ENCODE peak calls at places on chromosomes 3 and 15, in six cellular contexts. L is foreskin fibroblast, I is left ventricle myocardium inferior, E is PC-3, C is stomach, V is body of pancreas. M is an unnamed sample.

GRCh38 chr3:23402728-23403505 is 199.8 kb downstream of the UBE2E2 start:
- DNase-seq in L (no peak), I (no peak), E (peak), C (no peak), V (no peak), M (no peak)

GRCh38 chr15:35115155-35115725 is 30.1 kb upstream of the NANOGP8 start:
- DNase-seq in L (peak), I (no peak), E (no peak), C (no peak), V (peak), M (no peak)

GRCh38 chr3:9078561-9079240 is 115.4 kb upstream of the RAD18 start:
- DNase-seq in L (no peak), I (no peak), E (peak), C (no peak), V (no peak), M (no peak)

GRCh38 chr3:65995030-65995429 is 43.7 kb downstream of the MAGI1 start:
- DNase-seq in L (peak), I (no peak), E (peak), C (no peak), V (no peak), M (no peak)

GRCh38 chr3:264394-265156 is 68.0 kb downstream of the CHL1 start:
- DNase-seq in L (no peak), I (no peak), E (peak), C (no peak), V (peak), M (peak)

GRCh38 chr3:170749185-170749584 is 120.8 kb downstream of the RPL22L1 start:
- DNase-seq in L (no peak), I (no peak), E (no peak), C (no peak), V (no peak), M (no peak)

GRCh38 chr3:120094776-120095225 is 554 bp upstream of the GSK3B start:
- DNase-seq in L (peak), I (peak), E (peak), C (peak), V (peak), M (peak)

GRCh38 chr3:9402410-9403228 is 5.2 kb downstream of the SETD5 start:
- DNase-seq in L (no peak), I (no peak), E (no peak), C (peak), V (peak), M (peak)

GRCh38 chr3:176352716-176353334 is 844.5 kb downstream of the TBL1XR1 start:
- DNase-seq in L (no peak), I (no peak), E (no peak), C (no peak), V (no peak), M (no peak)

GRCh38 chr3:136751259-136752045 is 726 bp downstream of the STAG1 start:
- DNase-seq in L (peak), I (peak), E (peak), C (peak), V (peak), M (peak)

GRCh38 chr3:129613205-129613740 is 6.8 kb upstream of the PLXND1 start:
- DNase-seq in L (no peak), I (peak), E (no peak), C (no peak), V (no peak), M (no peak)

GRCh38 chr15:41690636-41691035 is 30.4 kb downstream of the MGA start:
- DNase-seq in L (no peak), I (no peak), E (no peak), C (no peak), V (no peak), M (no peak)

GRCh38 chr3:98115717-98116116 is 14.8 kb upstream of the OR5H1 start:
- DNase-seq in L (no peak), I (no peak), E (no peak), C (no peak), V (no peak), M (no peak)

GRCh38 chr3:96959902-96960596 is 145.7 kb downstream of the EPHA6 start:
- DNase-seq in L (no peak), I (no peak), E (peak), C (no peak), V (no peak), M (no peak)

GRCh38 chr3:169134194-169134593 is 529.3 kb downstream of the MECOM start:
- DNase-seq in L (no peak), I (no peak), E (peak), C (no peak), V (no peak), M (no peak)

GRCh38 chr3:67384790-67385397 is 269.5 kb downstream of the SUCLG2 start:
- DNase-seq in L (peak), I (no peak), E (peak), C (peak), V (peak), M (peak)

GRCh38 chr3:130963878-130964277 is 62.7 kb downstream of the ASTE1 start:
- DNase-seq in L (peak), I (no peak), E (peak), C (no peak), V (no peak), M (peak)

GRCh38 chr15:65791335-65792129 is 561 bp downstream of the DENND4A start:
- DNase-seq in L (peak), I (peak), E (peak), C (peak), V (peak), M (peak)

GRCh38 chr3:17195192-17195611 is 310.4 kb downstream of the PLCL2 start:
- DNase-seq in L (peak), I (no peak), E (no peak), C (no peak), V (peak), M (no peak)

GRCh38 chr3:55163421-55163820 is 235.6 kb upstream of the LRTM1 start:
- DNase-seq in L (no peak), I (no peak), E (no peak), C (no peak), V (no peak), M (no peak)

GRCh38 chr3:97917813-97918536 is 54.3 kb downstream of the RIOX2 start:
- DNase-seq in L (peak), I (no peak), E (no peak), C (no peak), V (no peak), M (no peak)

GRCh38 chr3:1091276-1091675 is 1.5 kb upstream of the CNTN6 start:
- DNase-seq in L (no peak), I (no peak), E (no peak), C (no peak), V (no peak), M (no peak)

GRCh38 chr15:91924842-91925495 is 71.5 kb downstream of the SLCO3A1 start:
- DNase-seq in L (no peak), I (no peak), E (no peak), C (no peak), V (no peak), M (no peak)

GRCh38 chr3:50573566-50574279 is 4.4 kb downstream of the HEMK1 start:
- DNase-seq in L (no peak), I (no peak), E (no peak), C (no peak), V (no peak), M (no peak)

GRCh38 chr3:18499256-18499655 is 74.1 kb upstream of the SATB1 start:
- DNase-seq in L (no peak), I (no peak), E (no peak), C (no peak), V (no peak), M (no peak)

GRCh38 chr3:157130881-157131251 is 29.1 kb downstream of the CCNL1 start:
- DNase-seq in L (no peak), I (no peak), E (no peak), C (no peak), V (peak), M (no peak)

GRCh38 chr15:49366496-49366895 is 56.5 kb upstream of the FGF7 start:
- DNase-seq in L (no peak), I (no peak), E (no peak), C (no peak), V (no peak), M (no peak)

GRCh38 chr15:55394694-55395093 is 13.5 kb downstream of the CCPG1 start:
- DNase-seq in L (no peak), I (no peak), E (no peak), C (no peak), V (no peak), M (no peak)

GRCh38 chr3:139423232-139423631 is 33.8 kb upstream of the COPB2 start:
- DNase-seq in L (no peak), I (no peak), E (no peak), C (no peak), V (no peak), M (no peak)

GRCh38 chr3:9649791-9650521 is 651 bp downstream of the MTMR14 start:
- DNase-seq in L (no peak), I (no peak), E (no peak), C (no peak), V (peak), M (no peak)

GRCh38 chr3:125622381-125622788 is 27.1 kb upstream of the OSBPL11 start:
- DNase-seq in L (no peak), I (peak), E (no peak), C (no peak), V (peak), M (no peak)

DNA sequence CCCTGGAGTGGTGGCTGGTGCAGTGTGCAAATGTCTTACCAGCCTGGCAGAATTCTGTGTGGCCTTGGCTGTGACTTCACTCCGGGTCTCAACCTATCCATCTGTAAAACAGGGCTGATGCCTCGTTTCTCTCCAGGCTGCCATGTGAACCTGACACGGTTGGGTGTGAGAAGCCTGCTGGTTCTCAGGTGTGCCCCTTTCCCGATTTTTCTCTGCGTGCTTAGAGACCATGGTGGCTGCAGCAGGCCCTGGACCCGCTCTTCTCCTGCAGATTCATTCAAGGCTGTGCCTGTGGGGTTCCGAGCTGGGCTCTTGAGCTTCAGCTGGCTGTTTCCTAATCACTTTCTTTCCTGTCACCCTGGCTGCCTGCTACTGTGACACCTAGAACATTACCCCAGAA is 38.9 kb downstream of the EEFSEC start:
- DNase-seq in L (no peak), I (no peak), E (no peak), C (no peak), V (no peak), M (no peak)
- TF ChIP-seq CTCF in L (no peak), I (no peak), E (no peak), C (no peak), V (no peak), M (no peak)

GRCh38 chr15:81095690-81096365 is 38.2 kb upstream of the CFAP161 start:
- DNase-seq in L (no peak), I (no peak), E (no peak), C (no peak), V (no peak), M (no peak)

GRCh38 chr15:81088496-81088895 is 45.6 kb upstream of the CFAP161 start:
- DNase-seq in L (no peak), I (no peak), E (no peak), C (no peak), V (no peak), M (no peak)

GRCh38 chr15:81093961-81094360 is 40.1 kb upstream of the CFAP161 start:
- DNase-seq in L (no peak), I (no peak), E (no peak), C (no peak), V (no peak), M (no peak)

GRCh38 chr15:81092559-81092902 is 41.5 kb upstream of the CFAP161 start:
- DNase-seq in L (no peak), I (peak), E (no peak), C (no peak), V (peak), M (no peak)

GRCh38 chr15:81091889-81092558 is 42.0 kb upstream of the CFAP161 start:
- DNase-seq in L (peak), I (no peak), E (peak), C (no peak), V (peak), M (no peak)
- TF ChIP-seq CTCF in L (no peak), I (no peak), E (no peak), C (no peak), V (no peak), M (no peak)

DNA sequence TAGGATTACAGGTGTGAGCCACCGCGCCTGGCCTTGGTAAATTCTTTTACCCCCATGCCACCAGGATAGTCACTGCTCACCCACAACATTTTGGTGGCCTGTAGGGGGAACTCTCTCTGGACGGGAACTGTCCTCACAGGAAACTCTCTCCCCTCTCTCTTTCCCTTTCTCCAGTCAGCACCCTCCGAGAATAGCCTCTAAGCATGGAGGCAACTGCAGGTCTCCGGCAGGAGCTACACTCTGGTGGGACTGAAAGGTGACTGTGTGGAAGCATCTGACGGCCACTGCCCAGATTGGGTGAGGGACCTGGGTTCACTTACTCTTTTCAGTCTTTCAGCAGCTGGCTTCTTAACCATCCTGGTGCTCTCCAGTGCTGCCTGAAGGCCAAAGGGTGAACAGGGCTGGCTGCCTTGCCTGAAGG is 21.3 kb downstream of the TRANK1 start:
- DNase-seq in L (no peak), I (no peak), E (no peak), C (no peak), V (no peak), M (no peak)
- TF ChIP-seq CTCF in L (no peak), I (no peak), E (no peak), C (no peak), V (peak), M (no peak)

GRCh38 chr3:38651153-38651789 is 1.8 kb upstream of the SCN5A start:
- DNase-seq in L (peak), I (peak), E (peak), C (peak), V (peak), M (peak)
- TF ChIP-seq CTCF in L (peak), I (peak), E (peak), C (peak), V (peak), M (peak)

GRCh38 chr3:163939926-163940325 is 1138.4 kb downstream of the SI start:
- DNase-seq in L (no peak), I (no peak), E (peak), C (no peak), V (no peak), M (peak)
- TF ChIP-seq CTCF in L (no peak), I (no peak), E (no peak), C (no peak), V (no peak), M (no peak)

DNA sequence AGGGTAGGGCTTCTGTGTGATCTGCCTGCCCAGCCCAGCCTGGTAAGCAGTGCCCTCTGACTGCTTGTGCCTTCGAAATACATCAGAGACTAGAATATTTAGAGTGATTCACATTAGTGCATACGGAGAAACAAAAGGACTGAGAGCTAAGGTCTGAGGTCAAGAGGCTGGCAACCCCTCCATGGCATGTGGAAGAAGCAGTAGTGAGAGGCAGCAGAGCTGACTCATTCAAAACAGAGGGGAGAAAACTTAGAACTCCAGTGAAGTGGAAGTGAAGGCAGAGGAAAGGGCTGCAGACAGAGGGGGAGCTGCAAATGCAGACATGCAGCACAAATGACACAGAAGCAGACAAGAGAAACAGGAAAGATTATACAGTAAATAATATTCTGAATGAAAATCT is 61.6 kb downstream of the ULK4 start:
- DNase-seq in L (peak), I (no peak), E (peak), C (no peak), V (no peak), M (no peak)
- TF ChIP-seq CTCF in L (no peak), I (no peak), E (no peak), C (no peak), V (no peak), M (no peak)

GRCh38 chr3:183224180-183224579 is 28.9 kb upstream of the B3GNT5 start:
- DNase-seq in L (no peak), I (no peak), E (no peak), C (no peak), V (no peak), M (no peak)

GRCh38 chr3:183222631-183223030 is 30.4 kb upstream of the B3GNT5 start:
- DNase-seq in L (no peak), I (no peak), E (no peak), C (no peak), V (no peak), M (no peak)

GRCh38 chr3:183218826-183219225 is 34.2 kb upstream of the B3GNT5 start:
- DNase-seq in L (no peak), I (no peak), E (no peak), C (no peak), V (peak), M (no peak)

GRCh38 chr3:183217548-183218321 is 35.3 kb upstream of the B3GNT5 start:
- DNase-seq in L (no peak), I (no peak), E (no peak), C (no peak), V (no peak), M (no peak)

GRCh38 chr3:183220828-183221227 is 32.2 kb upstream of the B3GNT5 start:
- DNase-seq in L (peak), I (no peak), E (no peak), C (no peak), V (no peak), M (no peak)
- TF ChIP-seq CTCF in L (no peak), I (no peak), E (no peak), C (no peak), V (no peak), M (no peak)

M was measured in Calu3.